ENCODE peak calls at places on chromosomes 13 and 19, in four cellular contexts. One of them, this sample, is unnamed.
A peak's percentile ranks its signal among the peaks of the same experiment; 100 is the strongest.

GRCh38 chr19:55133639-55134444 is 15.2 kb downstream of the TNNT1 start:
- DNase-seq in prostate gland: no peak
- DNase-seq in mammary epithelial cell: no peak
- DNase-seq in CD4-positive, alpha-beta T cell: no peak
- DNase-seq in this sample: peak; percentile 65

GRCh38 chr13:112226320-112227002 is 149.7 kb upstream of the SPACA7 start:
- DNase-seq in CD4-positive, alpha-beta T cell: no peak
- DNase-seq in mammary epithelial cell: no peak
- DNase-seq in prostate gland: no peak
- DNase-seq in this sample: no peak

GRCh38 chr19:31154021-31154420 is 195.2 kb downstream of the TSHZ3 start:
- DNase-seq in CD4-positive, alpha-beta T cell: no peak
- DNase-seq in prostate gland: peak; percentile 83
- DNase-seq in mammary epithelial cell: peak; percentile 95
- DNase-seq in this sample: no peak

GRCh38 chr13:29583073-29583785 is 12.3 kb downstream of the SLC7A1 start:
- DNase-seq in CD4-positive, alpha-beta T cell: no peak
- DNase-seq in mammary epithelial cell: peak; percentile 73
- DNase-seq in prostate gland: no peak
- DNase-seq in this sample: no peak

GRCh38 chr19:18063463-18063862 is 23.3 kb downstream of the IL12RB1 start:
- DNase-seq in CD4-positive, alpha-beta T cell: peak; percentile 32
- DNase-seq in prostate gland: no peak
- DNase-seq in mammary epithelial cell: peak; percentile 40
- DNase-seq in this sample: peak; percentile 40

GRCh38 chr19:6100284-6100915 is 9.9 kb downstream of the RFX2 start:
- DNase-seq in CD4-positive, alpha-beta T cell: peak; percentile 19
- DNase-seq in mammary epithelial cell: no peak
- DNase-seq in prostate gland: no peak
- DNase-seq in this sample: peak; percentile 43

GRCh38 chr13:32811297-32811800 is 204.9 kb upstream of the KL start:
- DNase-seq in prostate gland: peak; percentile 37
- DNase-seq in CD4-positive, alpha-beta T cell: no peak
- DNase-seq in mammary epithelial cell: no peak
- DNase-seq in this sample: no peak

GRCh38 chr13:112726018-112726767 is 36.4 kb downstream of the ATP11A start:
- DNase-seq in mammary epithelial cell: no peak
- DNase-seq in prostate gland: no peak
- DNase-seq in CD4-positive, alpha-beta T cell: no peak
- DNase-seq in this sample: peak; percentile 55

GRCh38 chr13:21671793-21672680 is 1.2 kb downstream of the FGF9 start:
- DNase-seq in CD4-positive, alpha-beta T cell: no peak
- DNase-seq in prostate gland: no peak
- DNase-seq in mammary epithelial cell: no peak
- DNase-seq in this sample: no peak

GRCh38 chr13:100473087-100473486 is 115.5 kb downstream of the GGACT start:
- DNase-seq in mammary epithelial cell: no peak
- DNase-seq in prostate gland: no peak
- DNase-seq in CD4-positive, alpha-beta T cell: no peak
- DNase-seq in this sample: no peak

GRCh38 chr13:51995677-51996551 is 15.3 kb downstream of the ATP7B start:
- DNase-seq in mammary epithelial cell: peak; percentile 37
- DNase-seq in prostate gland: peak; percentile 43
- DNase-seq in CD4-positive, alpha-beta T cell: no peak
- DNase-seq in this sample: peak; percentile 66

GRCh38 chr13:106649495-106649894 is 81.6 kb upstream of the ARGLU1 start:
- DNase-seq in prostate gland: no peak
- DNase-seq in mammary epithelial cell: peak; percentile 43
- DNase-seq in CD4-positive, alpha-beta T cell: no peak
- DNase-seq in this sample: no peak

GRCh38 chr19:15379996-15380647 is 535 bp upstream of the AKAP8 start:
- DNase-seq in CD4-positive, alpha-beta T cell: no peak
- DNase-seq in mammary epithelial cell: peak; percentile 69
- DNase-seq in prostate gland: peak; percentile 59
- DNase-seq in this sample: peak; percentile 89

GRCh38 chr19:49340069-49340864 is 5.1 kb downstream of the CD37 start:
- DNase-seq in mammary epithelial cell: no peak
- DNase-seq in prostate gland: peak; percentile 68
- DNase-seq in CD4-positive, alpha-beta T cell: no peak
- DNase-seq in this sample: peak; percentile 40

GRCh38 chr19:14400913-14401312 is 18.2 kb downstream of the DDX39A start:
- DNase-seq in prostate gland: no peak
- DNase-seq in mammary epithelial cell: no peak
- DNase-seq in CD4-positive, alpha-beta T cell: no peak
- DNase-seq in this sample: no peak

GRCh38 chr13:35388979-35389378 is 87.5 kb downstream of the MAB21L1 start:
- DNase-seq in prostate gland: no peak
- DNase-seq in mammary epithelial cell: no peak
- DNase-seq in CD4-positive, alpha-beta T cell: no peak
- DNase-seq in this sample: no peak

GRCh38 chr13:37303610-37304009 is 198.1 kb upstream of the CSNK1A1L start:
- DNase-seq in prostate gland: no peak
- DNase-seq in mammary epithelial cell: peak; percentile 14
- DNase-seq in CD4-positive, alpha-beta T cell: no peak
- DNase-seq in this sample: no peak

GRCh38 chr19:13615890-13616289 is 109.6 kb upstream of the CACNA1A start:
- DNase-seq in mammary epithelial cell: no peak
- DNase-seq in CD4-positive, alpha-beta T cell: no peak
- DNase-seq in prostate gland: no peak
- DNase-seq in this sample: no peak

GRCh38 chr19:45403781-45404556 is 900 bp downstream of the PPP1R13L start:
- DNase-seq in CD4-positive, alpha-beta T cell: no peak
- DNase-seq in prostate gland: peak; percentile 66
- DNase-seq in mammary epithelial cell: peak; percentile 60
- DNase-seq in this sample: peak; percentile 81

DNA sequence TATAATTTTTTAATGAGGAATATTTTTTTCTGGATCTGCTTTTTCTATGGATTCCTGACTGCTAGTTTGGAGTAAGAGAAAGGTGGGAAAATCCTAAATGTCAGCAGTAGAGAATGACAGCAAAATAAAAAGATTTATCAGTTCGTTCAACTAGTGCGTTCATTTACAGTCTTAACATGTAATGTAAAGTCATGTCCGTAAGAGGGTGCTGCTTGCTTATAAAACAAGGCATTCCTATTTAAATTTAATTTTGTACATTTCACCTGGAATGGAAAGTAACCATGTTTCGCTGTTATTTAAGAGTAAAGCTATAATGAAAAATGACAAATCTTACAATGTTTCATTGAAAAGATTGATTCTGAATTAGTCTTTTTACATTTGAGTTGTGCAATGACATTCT is 76.6 kb downstream of the ZMYM2 start:
- DNase-seq in mammary epithelial cell: no peak
- DNase-seq in prostate gland: no peak
- DNase-seq in CD4-positive, alpha-beta T cell: no peak
- DNase-seq in this sample: no peak
- TF ChIP-seq CTCF in mammary epithelial cell: peak; percentile 30
- TF ChIP-seq CTCF in prostate gland: no peak
- TF ChIP-seq CTCF in CD4-positive, alpha-beta T cell: no peak
- TF ChIP-seq CTCF in this sample: no peak

DNA sequence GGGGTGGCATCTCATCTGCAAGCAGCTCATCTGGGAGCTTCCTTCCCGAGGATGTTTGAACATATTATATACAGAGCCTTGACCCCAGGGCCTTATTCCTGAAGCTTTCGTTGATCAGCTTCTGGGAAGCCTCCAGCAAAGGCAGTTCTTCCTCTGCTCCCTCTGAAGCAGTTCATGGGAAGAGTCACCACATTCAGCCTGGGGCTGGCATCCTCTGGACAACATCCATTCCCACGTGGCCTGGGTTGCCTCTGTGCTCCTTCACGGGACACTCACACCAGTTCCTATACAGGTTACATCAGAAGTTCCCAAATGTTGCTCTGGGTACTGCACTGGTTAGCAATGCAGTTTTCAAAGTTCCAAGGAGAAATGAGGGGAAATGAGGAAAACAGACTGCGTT is 29.6 kb downstream of the COL4A2 start:
- DNase-seq in CD4-positive, alpha-beta T cell: no peak
- DNase-seq in prostate gland: no peak
- DNase-seq in mammary epithelial cell: no peak
- DNase-seq in this sample: no peak
- H3K27ac ChIP-seq in CD4-positive, alpha-beta T cell: no peak overlapping the region
- H3K27ac ChIP-seq in prostate gland: peak overlapping the region; percentile 82
- H3K27ac ChIP-seq in mammary epithelial cell: no peak overlapping the region
- H3K27ac ChIP-seq in this sample: no peak overlapping the region

DNA sequence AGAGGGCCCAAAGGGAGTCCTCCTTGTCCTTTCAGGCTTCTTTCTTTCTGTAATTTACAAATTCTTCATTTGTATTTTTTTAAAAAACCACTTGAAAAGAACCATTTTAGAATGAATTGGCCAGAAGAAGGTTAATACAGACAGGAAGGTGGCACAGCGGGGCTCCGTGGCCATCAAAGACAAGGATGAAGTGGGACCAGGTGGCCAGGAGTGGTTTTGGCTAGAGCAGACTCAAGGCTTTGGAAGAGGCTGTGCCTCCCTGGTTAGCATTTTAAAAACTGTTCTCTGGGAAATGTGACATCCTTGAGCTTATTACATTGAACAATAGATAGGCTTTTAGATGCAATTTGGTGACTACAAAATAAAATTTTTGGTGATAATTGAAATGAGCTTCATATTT is 48.4 kb downstream of the ATP8A2 start:
- DNase-seq in prostate gland: no peak
- DNase-seq in mammary epithelial cell: no peak
- DNase-seq in CD4-positive, alpha-beta T cell: no peak
- DNase-seq in this sample: no peak
- TF ChIP-seq CTCF in prostate gland: no peak
- TF ChIP-seq CTCF in mammary epithelial cell: no peak
- TF ChIP-seq CTCF in CD4-positive, alpha-beta T cell: no peak
- TF ChIP-seq CTCF in this sample: no peak

GRCh38 chr19:1111641-1112253 is 8.0 kb downstream of the GPX4 start:
- DNase-seq in CD4-positive, alpha-beta T cell: no peak
- DNase-seq in mammary epithelial cell: no peak
- DNase-seq in prostate gland: no peak
- DNase-seq in this sample: no peak
- H3K27ac ChIP-seq in CD4-positive, alpha-beta T cell: no peak overlapping the region
- H3K27ac ChIP-seq in mammary epithelial cell: no peak overlapping the region
- H3K27ac ChIP-seq in prostate gland: peak overlapping the region; percentile 87
- H3K27ac ChIP-seq in this sample: no peak overlapping the region

GRCh38 chr13:101941095-101941777 is 460.6 kb downstream of the FGF14 start:
- DNase-seq in mammary epithelial cell: no peak
- DNase-seq in CD4-positive, alpha-beta T cell: no peak
- DNase-seq in prostate gland: no peak
- DNase-seq in this sample: peak; percentile 38
- TF ChIP-seq CTCF in mammary epithelial cell: peak; percentile 31
- TF ChIP-seq CTCF in CD4-positive, alpha-beta T cell: no peak
- TF ChIP-seq CTCF in prostate gland: no peak
- TF ChIP-seq CTCF in this sample: peak; percentile 53

GRCh38 chr19:2231621-2232221 is 4.4 kb downstream of the PLEKHJ1 start:
- DNase-seq in CD4-positive, alpha-beta T cell: no peak
- DNase-seq in prostate gland: no peak
- DNase-seq in mammary epithelial cell: no peak
- DNase-seq in this sample: peak; percentile 62
- H3K27ac ChIP-seq in CD4-positive, alpha-beta T cell: no peak overlapping the region
- H3K27ac ChIP-seq in prostate gland: no peak overlapping the region
- H3K27ac ChIP-seq in mammary epithelial cell: no peak overlapping the region
- H3K27ac ChIP-seq in this sample: peak overlapping the region; percentile 14

GRCh38 chr19:1942078-1942933 is 1.3 kb downstream of the CSNK1G2 start:
- DNase-seq in CD4-positive, alpha-beta T cell: peak; percentile 61
- DNase-seq in mammary epithelial cell: peak; percentile 77
- DNase-seq in prostate gland: peak; percentile 78
- DNase-seq in this sample: peak; percentile 91
- TF ChIP-seq CTCF in CD4-positive, alpha-beta T cell: no peak
- TF ChIP-seq CTCF in mammary epithelial cell: no peak
- TF ChIP-seq CTCF in prostate gland: peak; percentile 13
- TF ChIP-seq CTCF in this sample: no peak

GRCh38 chr19:10962863-10963262 is 2.0 kb downstream of the SMARCA4 start:
- DNase-seq in CD4-positive, alpha-beta T cell: no peak
- DNase-seq in mammary epithelial cell: no peak
- DNase-seq in prostate gland: no peak
- DNase-seq in this sample: no peak
- H3K27ac ChIP-seq in CD4-positive, alpha-beta T cell: peak overlapping the region; percentile 54
- H3K27ac ChIP-seq in mammary epithelial cell: no peak overlapping the region
- H3K27ac ChIP-seq in prostate gland: no peak overlapping the region
- H3K27ac ChIP-seq in this sample: no peak overlapping the region

This sample was measured in WERI-Rb-1.